ENCODE peak calls at places on chromosomes 2 and 18, in nine cellular contexts. One of them, this sample, is unnamed.

GRCh38 chr18:48922801-48923730 is 27.7 kb downstream of the SMAD7 start:
- DNase-seq in HCT116: no peak
- DNase-seq in stomach: peak; percentile 58
- DNase-seq in psoas muscle: peak; percentile 73
- DNase-seq in lung: peak; percentile 56
- DNase-seq in spleen: peak; percentile 84
- DNase-seq in thoracic aorta: no peak
- DNase-seq in bronchial epithelial cell: no peak
- DNase-seq in tibial artery: peak; percentile 89
- DNase-seq in this sample: peak; percentile 63

GRCh38 chr2:70088508-70089219 is 1.4 kb downstream of the PCBP1 start:
- DNase-seq in HCT116: no peak
- DNase-seq in stomach: no peak
- DNase-seq in psoas muscle: no peak
- DNase-seq in lung: no peak
- DNase-seq in spleen: no peak
- DNase-seq in thoracic aorta: no peak
- DNase-seq in bronchial epithelial cell: peak; percentile 28
- DNase-seq in tibial artery: no peak
- DNase-seq in this sample: no peak

GRCh38 chr2:130759906-130760753 is 4.8 kb downstream of the AMER3 start:
- DNase-seq in HCT116: no peak
- DNase-seq in stomach: no peak
- DNase-seq in psoas muscle: no peak
- DNase-seq in lung: no peak
- DNase-seq in spleen: no peak
- DNase-seq in thoracic aorta: no peak
- DNase-seq in bronchial epithelial cell: no peak
- DNase-seq in tibial artery: no peak
- DNase-seq in this sample: no peak

GRCh38 chr2:80874374-80874773 is 569.8 kb upstream of the LRRTM1 start:
- DNase-seq in HCT116: no peak
- DNase-seq in stomach: no peak
- DNase-seq in psoas muscle: no peak
- DNase-seq in lung: no peak
- DNase-seq in spleen: no peak
- DNase-seq in thoracic aorta: no peak
- DNase-seq in bronchial epithelial cell: no peak
- DNase-seq in tibial artery: no peak
- DNase-seq in this sample: no peak

GRCh38 chr18:3830604-3831003 is 380.6 kb downstream of the TGIF1 start:
- DNase-seq in HCT116: no peak
- DNase-seq in stomach: no peak
- DNase-seq in psoas muscle: no peak
- DNase-seq in lung: no peak
- DNase-seq in spleen: no peak
- DNase-seq in thoracic aorta: no peak
- DNase-seq in bronchial epithelial cell: no peak
- DNase-seq in tibial artery: no peak
- DNase-seq in this sample: no peak

GRCh38 chr2:148527488-148528340 is 116.8 kb upstream of the EPC2 start:
- DNase-seq in HCT116: no peak
- DNase-seq in stomach: no peak
- DNase-seq in psoas muscle: no peak
- DNase-seq in lung: no peak
- DNase-seq in spleen: no peak
- DNase-seq in thoracic aorta: no peak
- DNase-seq in bronchial epithelial cell: no peak
- DNase-seq in tibial artery: no peak
- DNase-seq in this sample: no peak

GRCh38 chr2:129231924-129232323 is 747.5 kb upstream of the RAB6C start:
- DNase-seq in HCT116: no peak
- DNase-seq in stomach: no peak
- DNase-seq in psoas muscle: no peak
- DNase-seq in lung: no peak
- DNase-seq in spleen: no peak
- DNase-seq in thoracic aorta: no peak
- DNase-seq in bronchial epithelial cell: no peak
- DNase-seq in tibial artery: no peak
- DNase-seq in this sample: no peak

GRCh38 chr18:22136395-22136794 is 33.0 kb upstream of the GATA6 start:
- DNase-seq in HCT116: no peak
- DNase-seq in stomach: no peak
- DNase-seq in psoas muscle: no peak
- DNase-seq in lung: no peak
- DNase-seq in spleen: no peak
- DNase-seq in thoracic aorta: no peak
- DNase-seq in bronchial epithelial cell: peak; percentile 69
- DNase-seq in tibial artery: no peak
- DNase-seq in this sample: peak; percentile 2

GRCh38 chr2:220147186-220147585 is 519.8 kb downstream of the SLC4A3 start:
- DNase-seq in HCT116: no peak
- DNase-seq in stomach: no peak
- DNase-seq in psoas muscle: no peak
- DNase-seq in lung: no peak
- DNase-seq in spleen: no peak
- DNase-seq in thoracic aorta: no peak
- DNase-seq in bronchial epithelial cell: no peak
- DNase-seq in tibial artery: no peak
- DNase-seq in this sample: no peak

GRCh38 chr18:57128229-57128911 is 18.5 kb upstream of the BOD1L2 start:
- DNase-seq in HCT116: no peak
- DNase-seq in stomach: no peak
- DNase-seq in psoas muscle: no peak
- DNase-seq in lung: no peak
- DNase-seq in spleen: no peak
- DNase-seq in thoracic aorta: no peak
- DNase-seq in bronchial epithelial cell: no peak
- DNase-seq in tibial artery: no peak
- DNase-seq in this sample: no peak

GRCh38 chr2:226963528-226963927 is 127.7 kb downstream of the RHBDD1 start:
- DNase-seq in HCT116: peak; percentile 44
- DNase-seq in stomach: no peak
- DNase-seq in psoas muscle: no peak
- DNase-seq in lung: no peak
- DNase-seq in spleen: no peak
- DNase-seq in thoracic aorta: no peak
- DNase-seq in bronchial epithelial cell: peak; percentile 70
- DNase-seq in tibial artery: no peak
- DNase-seq in this sample: peak; percentile 58

GRCh38 chr2:203532957-203533695 is 2.0 kb downstream of the RAPH1 start:
- DNase-seq in HCT116: no peak
- DNase-seq in stomach: no peak
- DNase-seq in psoas muscle: no peak
- DNase-seq in lung: no peak
- DNase-seq in spleen: no peak
- DNase-seq in thoracic aorta: no peak
- DNase-seq in bronchial epithelial cell: peak; percentile 23
- DNase-seq in tibial artery: no peak
- DNase-seq in this sample: no peak

GRCh38 chr2:241095594-241096290 is 6.3 kb downstream of the MTERF4 start:
- DNase-seq in HCT116: no peak
- DNase-seq in stomach: no peak
- DNase-seq in psoas muscle: no peak
- DNase-seq in lung: no peak
- DNase-seq in spleen: no peak
- DNase-seq in thoracic aorta: no peak
- DNase-seq in bronchial epithelial cell: no peak
- DNase-seq in tibial artery: no peak
- DNase-seq in this sample: no peak

GRCh38 chr2:177313162-177313781 is 48.7 kb upstream of the NFE2L2 start:
- DNase-seq in HCT116: no peak
- DNase-seq in stomach: no peak
- DNase-seq in psoas muscle: no peak
- DNase-seq in lung: no peak
- DNase-seq in spleen: no peak
- DNase-seq in thoracic aorta: no peak
- DNase-seq in bronchial epithelial cell: peak; percentile 47
- DNase-seq in tibial artery: no peak
- DNase-seq in this sample: no peak

GRCh38 chr2:53829669-53830290 is 30.0 kb downstream of the GPR75 start:
- DNase-seq in HCT116: no peak
- DNase-seq in stomach: no peak
- DNase-seq in psoas muscle: no peak
- DNase-seq in lung: no peak
- DNase-seq in spleen: no peak
- DNase-seq in thoracic aorta: no peak
- DNase-seq in bronchial epithelial cell: no peak
- DNase-seq in tibial artery: no peak
- DNase-seq in this sample: no peak

GRCh38 chr18:25457636-25458035 is 105.7 kb upstream of the ZNF521 start:
- DNase-seq in HCT116: no peak
- DNase-seq in stomach: no peak
- DNase-seq in psoas muscle: no peak
- DNase-seq in lung: no peak
- DNase-seq in spleen: no peak
- DNase-seq in thoracic aorta: no peak
- DNase-seq in bronchial epithelial cell: peak; percentile 21
- DNase-seq in tibial artery: no peak
- DNase-seq in this sample: no peak

GRCh38 chr2:237096911-237097310 is 11.2 kb downstream of the COPS8 start:
- DNase-seq in HCT116: no peak
- DNase-seq in stomach: no peak
- DNase-seq in psoas muscle: peak; percentile 60
- DNase-seq in lung: no peak
- DNase-seq in spleen: no peak
- DNase-seq in thoracic aorta: no peak
- DNase-seq in bronchial epithelial cell: no peak
- DNase-seq in tibial artery: no peak
- DNase-seq in this sample: no peak

GRCh38 chr2:47402805-47403691 is at the start of gene MSH2:
- DNase-seq in HCT116: peak; percentile 80
- DNase-seq in stomach: peak; percentile 91
- DNase-seq in psoas muscle: peak; percentile 94
- DNase-seq in lung: peak; percentile 91
- DNase-seq in spleen: peak; percentile 97
- DNase-seq in thoracic aorta: peak; percentile 49
- DNase-seq in bronchial epithelial cell: peak; percentile 83
- DNase-seq in tibial artery: peak; percentile 93
- DNase-seq in this sample: peak; percentile 69

GRCh38 chr2:88903744-88904353 is 212.4 kb downstream of the RPIA start:
- DNase-seq in HCT116: peak; percentile 31
- DNase-seq in stomach: no peak
- DNase-seq in psoas muscle: no peak
- DNase-seq in lung: no peak
- DNase-seq in spleen: no peak
- DNase-seq in thoracic aorta: no peak
- DNase-seq in bronchial epithelial cell: peak; percentile 47
- DNase-seq in tibial artery: no peak
- DNase-seq in this sample: no peak
- TF ChIP-seq CTCF in HCT116: peak; percentile 82
- TF ChIP-seq CTCF in stomach: peak; percentile 31
- TF ChIP-seq CTCF in psoas muscle: peak; percentile 56
- TF ChIP-seq CTCF in lung: peak; percentile 50
- TF ChIP-seq CTCF in spleen: peak; percentile 66
- TF ChIP-seq CTCF in thoracic aorta: peak; percentile 41
- TF ChIP-seq CTCF in bronchial epithelial cell: peak; percentile 63
- TF ChIP-seq CTCF in tibial artery: peak; percentile 53
- TF ChIP-seq CTCF in this sample: peak; percentile 81

GRCh38 chr18:55579471-55579870 is 8.5 kb downstream of the TCF4 start:
- DNase-seq in HCT116: no peak
- DNase-seq in stomach: no peak
- DNase-seq in psoas muscle: no peak
- DNase-seq in lung: no peak
- DNase-seq in spleen: no peak
- DNase-seq in thoracic aorta: no peak
- DNase-seq in bronchial epithelial cell: no peak
- DNase-seq in tibial artery: no peak
- DNase-seq in this sample: no peak
- H3K36me3 ChIP-seq in HCT116: no peaks in the 10 kb centered on the region
- H3K36me3 ChIP-seq in stomach: no peaks in the 10 kb centered on the region
- H3K36me3 ChIP-seq in psoas muscle: no peaks in the 10 kb centered on the region
- H3K36me3 ChIP-seq in lung: no peaks in the 10 kb centered on the region
- H3K36me3 ChIP-seq in spleen: no peaks in the 10 kb centered on the region
- H3K36me3 ChIP-seq in thoracic aorta: peaks cover 2% of the 10 kb centered on the region
- H3K36me3 ChIP-seq in bronchial epithelial cell: no peaks in the 10 kb centered on the region
- H3K36me3 ChIP-seq in tibial artery: no peaks in the 10 kb centered on the region
- H3K36me3 ChIP-seq in this sample: no peaks in the 10 kb centered on the region

GRCh38 chr2:77521931-77522470 is at the start of gene LRRTM4:
- DNase-seq in HCT116: no peak
- DNase-seq in stomach: no peak
- DNase-seq in psoas muscle: peak; percentile 37
- DNase-seq in lung: no peak
- DNase-seq in spleen: no peak
- DNase-seq in thoracic aorta: no peak
- DNase-seq in bronchial epithelial cell: no peak
- DNase-seq in tibial artery: no peak
- DNase-seq in this sample: no peak
- TF ChIP-seq CTCF in HCT116: no peak
- TF ChIP-seq CTCF in stomach: no peak
- TF ChIP-seq CTCF in psoas muscle: no peak
- TF ChIP-seq CTCF in lung: no peak
- TF ChIP-seq CTCF in spleen: no peak
- TF ChIP-seq CTCF in thoracic aorta: no peak
- TF ChIP-seq CTCF in bronchial epithelial cell: no peak
- TF ChIP-seq CTCF in tibial artery: no peak
- TF ChIP-seq CTCF in this sample: no peak

GRCh38 chr2:215376103-215376780 is 59.6 kb downstream of the FN1 start:
- DNase-seq in HCT116: no peak
- DNase-seq in stomach: no peak
- DNase-seq in psoas muscle: no peak
- DNase-seq in lung: no peak
- DNase-seq in spleen: no peak
- DNase-seq in thoracic aorta: no peak
- DNase-seq in bronchial epithelial cell: no peak
- DNase-seq in tibial artery: no peak
- DNase-seq in this sample: no peak

GRCh38 chr2:215379948-215380347 is 55.9 kb downstream of the FN1 start:
- DNase-seq in HCT116: no peak
- DNase-seq in stomach: no peak
- DNase-seq in psoas muscle: no peak
- DNase-seq in lung: no peak
- DNase-seq in spleen: no peak
- DNase-seq in thoracic aorta: no peak
- DNase-seq in bronchial epithelial cell: no peak
- DNase-seq in tibial artery: no peak
- DNase-seq in this sample: no peak

GRCh38 chr2:215379039-215379438 is 56.8 kb downstream of the FN1 start:
- DNase-seq in HCT116: no peak
- DNase-seq in stomach: no peak
- DNase-seq in psoas muscle: no peak
- DNase-seq in lung: no peak
- DNase-seq in spleen: no peak
- DNase-seq in thoracic aorta: no peak
- DNase-seq in bronchial epithelial cell: no peak
- DNase-seq in tibial artery: no peak
- DNase-seq in this sample: no peak

GRCh38 chr2:215377283-215377682 is 58.6 kb downstream of the FN1 start:
- DNase-seq in HCT116: no peak
- DNase-seq in stomach: no peak
- DNase-seq in psoas muscle: no peak
- DNase-seq in lung: no peak
- DNase-seq in spleen: no peak
- DNase-seq in thoracic aorta: no peak
- DNase-seq in bronchial epithelial cell: no peak
- DNase-seq in tibial artery: no peak
- DNase-seq in this sample: no peak

DNA sequence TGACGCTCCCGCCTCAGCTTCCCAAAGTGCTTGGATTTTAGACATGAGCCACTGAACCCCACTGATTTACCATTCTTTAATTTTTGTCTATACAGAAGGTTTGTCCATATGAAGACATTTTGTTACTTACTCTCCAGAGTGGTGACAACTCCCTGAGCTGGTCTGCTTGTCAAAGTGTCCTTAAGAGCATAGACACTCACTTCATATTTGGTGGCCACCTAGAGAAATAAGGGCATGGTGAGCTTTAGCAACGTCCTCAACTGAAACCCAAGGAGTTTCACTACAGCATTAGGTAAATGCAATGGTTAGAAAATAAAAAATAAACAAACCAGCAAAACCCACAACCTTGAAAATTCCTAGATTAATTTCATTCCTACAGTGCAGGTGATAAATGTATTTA is 57.8 kb downstream of the FN1 start:
- DNase-seq in HCT116: no peak
- DNase-seq in stomach: no peak
- DNase-seq in psoas muscle: no peak
- DNase-seq in lung: no peak
- DNase-seq in spleen: no peak
- DNase-seq in thoracic aorta: no peak
- DNase-seq in bronchial epithelial cell: no peak
- DNase-seq in tibial artery: no peak
- DNase-seq in this sample: no peak
- H3K36me3 ChIP-seq in HCT116: no peaks in the 10 kb centered on the region
- H3K36me3 ChIP-seq in stomach: peaks cover 4% of the 10 kb centered on the region
- H3K36me3 ChIP-seq in psoas muscle: no peaks in the 10 kb centered on the region
- H3K36me3 ChIP-seq in lung: peaks cover 14% of the 10 kb centered on the region
- H3K36me3 ChIP-seq in spleen: no peaks in the 10 kb centered on the region
- H3K36me3 ChIP-seq in thoracic aorta: peaks cover 88% of the 10 kb centered on the region
- H3K36me3 ChIP-seq in bronchial epithelial cell: peaks cover 2% of the 10 kb centered on the region
- H3K36me3 ChIP-seq in tibial artery: peaks cover 96% of the 10 kb centered on the region
- H3K36me3 ChIP-seq in this sample: peaks cover 5% of the 10 kb centered on the region